ENCODE peak calls at places on chromosomes 11 and 22, in four cellular contexts. W is HFF-Myc, R is cardiac muscle cell, Y is AG04450. P is an unnamed sample.

GRCh38 chr11:115377882-115378296 is 126.3 kb downstream of the CADM1 start:
- DNase-seq in R (no peak), Y (no peak), W (no peak), P (no peak)

GRCh38 chr11:33234397-33235168 is 22.6 kb upstream of the HIPK3 start:
- DNase-seq in Y (no peak), W (no peak), R (no peak), P (no peak)

GRCh38 chr11:20156280-20156875 is 3.9 kb downstream of the DBX1 start:
- DNase-seq in R (no peak), W (no peak), Y (no peak), P (no peak)

GRCh38 chr11:118984825-118985224 is 13.1 kb upstream of the CENATAC start:
- DNase-seq in W (no peak), Y (no peak), R (no peak), P (no peak)

GRCh38 chr22:17418890-17419324 is 49.6 kb downstream of the CECR2 start:
- DNase-seq in W (no peak), R (no peak), Y (no peak), P (no peak)

GRCh38 chr22:39462443-39463147 is 5.8 kb downstream of the MGAT3 start:
- DNase-seq in R (peak), W (no peak), Y (no peak), P (no peak)

GRCh38 chr22:39206491-39206890 is 38.3 kb downstream of the PDGFB start:
- DNase-seq in R (no peak), Y (no peak), W (no peak), P (no peak)

GRCh38 chr11:59267738-59268475 is 55.2 kb upstream of the MPEG1 start:
- DNase-seq in Y (no peak), R (no peak), W (no peak), P (no peak)

GRCh38 chr11:2913029-2913431 is 16.2 kb downstream of the PHLDA2 start:
- DNase-seq in W (no peak), Y (no peak), R (no peak), P (no peak)

GRCh38 chr11:44351006-44351660 is 41.2 kb upstream of the ALX4 start:
- DNase-seq in W (no peak), R (no peak), Y (no peak), P (no peak)

GRCh38 chr22:46053563-46054090 is 76.7 kb upstream of the WNT7B start:
- DNase-seq in W (no peak), R (no peak), Y (no peak), P (no peak)

GRCh38 chr22:33896801-33897620 is 23.3 kb downstream of the LARGE1 start:
- DNase-seq in R (peak), W (no peak), Y (no peak), P (no peak)

DNA sequence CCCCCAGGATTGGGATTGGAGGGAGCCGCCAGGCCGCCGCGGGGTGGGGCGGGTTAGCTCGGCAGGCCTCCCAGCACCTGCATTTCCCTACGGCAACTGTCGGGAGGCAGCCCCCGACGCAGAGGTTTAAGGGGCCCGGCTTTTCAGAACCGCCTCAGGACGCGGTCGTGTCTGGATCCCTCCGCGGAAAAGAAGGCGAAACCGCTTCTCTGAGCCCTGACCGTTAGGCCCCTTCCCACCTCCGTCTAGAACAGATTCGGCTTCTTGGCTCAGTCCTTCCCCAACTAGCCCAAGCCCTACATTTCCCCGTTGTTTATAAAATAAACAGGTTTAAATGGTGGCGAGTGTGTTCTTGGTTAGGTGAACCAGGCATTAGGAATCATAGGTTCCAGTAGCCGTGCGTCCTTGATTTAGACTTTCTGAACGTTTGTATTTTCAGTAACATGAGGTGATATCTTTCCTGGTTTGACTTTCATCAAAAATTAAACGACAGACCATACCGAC is 1.0 kb upstream of the HSPA8 start:
- DNase-seq in W (no peak), R (peak), Y (peak), P (no peak)
- TF ChIP-seq CTCF in W (no peak), R (no peak), Y (no peak), P (no peak)

GRCh38 chr11:64518928-64519327 is 72.1 kb upstream of the SLC22A12 start:
- DNase-seq in W (no peak), Y (no peak), R (no peak), P (no peak)

GRCh38 chr11:64519541-64519940 is 71.5 kb upstream of the SLC22A12 start:
- DNase-seq in W (no peak), Y (no peak), R (no peak), P (no peak)

GRCh38 chr11:64514596-64514995 is 76.4 kb upstream of the SLC22A12 start:
- DNase-seq in Y (no peak), W (no peak), R (no peak), P (no peak)

GRCh38 chr11:64520013-64520412 is 71.0 kb upstream of the SLC22A12 start:
- DNase-seq in W (no peak), R (no peak), Y (no peak), P (no peak)

GRCh38 chr11:64516226-64516625 is 74.8 kb upstream of the SLC22A12 start:
- DNase-seq in W (no peak), Y (no peak), R (no peak), P (no peak)
- TF ChIP-seq CTCF in W (peak), Y (no peak), R (no peak), P (no peak)

GRCh38 chr11:102293873-102294601 is 23.2 kb upstream of the BIRC3 start:
- DNase-seq in R (peak), Y (no peak), W (peak), P (no peak)
- TF ChIP-seq CTCF in R (peak), Y (peak), W (peak), P (peak)

DNA sequence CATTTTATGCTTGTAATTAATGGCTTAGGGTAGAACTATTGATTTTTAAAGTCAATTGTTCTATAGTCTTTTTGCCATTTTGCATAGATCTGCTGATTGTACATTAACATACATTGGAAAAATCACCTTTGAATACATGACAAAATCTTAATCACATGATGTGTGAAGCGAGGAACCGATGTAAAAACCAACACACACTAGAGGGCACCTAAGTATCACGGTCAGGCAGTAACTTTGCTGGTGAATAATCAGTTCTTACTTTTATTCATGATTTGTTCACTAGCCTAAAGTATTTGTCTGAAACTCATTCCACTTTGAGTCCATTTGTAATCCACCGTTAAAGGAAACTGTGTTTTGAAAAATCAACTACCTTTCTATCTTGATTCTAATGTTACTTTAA is 28.2 kb downstream of the JHY start:
- DNase-seq in Y (no peak), W (no peak), R (peak), P (no peak)
- TF ChIP-seq CTCF in Y (peak), W (peak), R (peak), P (peak)

GRCh38 chr22:19772673-19773469 is 12.3 kb downstream of the TBX1 start:
- DNase-seq in R (no peak), Y (no peak), W (no peak), P (no peak)
- TF ChIP-seq CTCF in R (no peak), Y (no peak), W (no peak), P (no peak)

P was measured in AG09319.